ENCODE peak calls at places on chromosomes 2 and 18, in nine cellular contexts. One of them, this sample, is unnamed.

GRCh38 chr2:24214880-24215279 is 40.0 kb downstream of the FAM228A start:
- DNase-seq in effector memory CD4-positive, alpha-beta T cell: no peak
- DNase-seq in NCI-H146: no peak
- DNase-seq in NCI-H2171: no peak
- DNase-seq in dorsolateral prefrontal cortex: no peak
- DNase-seq in nucleus accumbens: no peak
- DNase-seq in ELF-1: no peak
- DNase-seq in CD8-positive, alpha-beta T cell: no peak
- DNase-seq in AG04449: no peak
- DNase-seq in this sample: no peak

GRCh38 chr2:37849908-37850307 is 75.2 kb upstream of the RMDN2 start:
- DNase-seq in effector memory CD4-positive, alpha-beta T cell: no peak
- DNase-seq in NCI-H146: no peak
- DNase-seq in NCI-H2171: no peak
- DNase-seq in dorsolateral prefrontal cortex: no peak
- DNase-seq in nucleus accumbens: no peak
- DNase-seq in ELF-1: no peak
- DNase-seq in CD8-positive, alpha-beta T cell: no peak
- DNase-seq in AG04449: no peak
- DNase-seq in this sample: no peak

GRCh38 chr2:9951272-9951521 is 296 bp upstream of the GRHL1 start:
- DNase-seq in effector memory CD4-positive, alpha-beta T cell: no peak
- DNase-seq in NCI-H146: no peak
- DNase-seq in NCI-H2171: no peak
- DNase-seq in dorsolateral prefrontal cortex: no peak
- DNase-seq in nucleus accumbens: no peak
- DNase-seq in ELF-1: no peak
- DNase-seq in CD8-positive, alpha-beta T cell: no peak
- DNase-seq in AG04449: no peak
- DNase-seq in this sample: no peak

GRCh38 chr2:226336283-226336682 is 463.3 kb downstream of the IRS1 start:
- DNase-seq in effector memory CD4-positive, alpha-beta T cell: no peak
- DNase-seq in NCI-H146: no peak
- DNase-seq in NCI-H2171: no peak
- DNase-seq in dorsolateral prefrontal cortex: no peak
- DNase-seq in nucleus accumbens: no peak
- DNase-seq in ELF-1: no peak
- DNase-seq in CD8-positive, alpha-beta T cell: no peak
- DNase-seq in AG04449: no peak
- DNase-seq in this sample: no peak

GRCh38 chr2:99084256-99084655 is 57.3 kb upstream of the C2orf15 start:
- DNase-seq in effector memory CD4-positive, alpha-beta T cell: no peak
- DNase-seq in NCI-H146: peak
- DNase-seq in NCI-H2171: no peak
- DNase-seq in dorsolateral prefrontal cortex: no peak
- DNase-seq in nucleus accumbens: no peak
- DNase-seq in ELF-1: no peak
- DNase-seq in CD8-positive, alpha-beta T cell: no peak
- DNase-seq in AG04449: no peak
- DNase-seq in this sample: no peak

GRCh38 chr2:217784996-217785543 is 217.7 kb downstream of the TNS1 start:
- DNase-seq in effector memory CD4-positive, alpha-beta T cell: no peak
- DNase-seq in NCI-H146: no peak
- DNase-seq in NCI-H2171: no peak
- DNase-seq in dorsolateral prefrontal cortex: no peak
- DNase-seq in nucleus accumbens: no peak
- DNase-seq in ELF-1: no peak
- DNase-seq in CD8-positive, alpha-beta T cell: no peak
- DNase-seq in AG04449: no peak
- DNase-seq in this sample: no peak

GRCh38 chr2:47094519-47095155 is 60.5 kb downstream of the STPG4 start:
- DNase-seq in effector memory CD4-positive, alpha-beta T cell: no peak
- DNase-seq in NCI-H146: no peak
- DNase-seq in NCI-H2171: no peak
- DNase-seq in dorsolateral prefrontal cortex: no peak
- DNase-seq in nucleus accumbens: no peak
- DNase-seq in ELF-1: peak
- DNase-seq in CD8-positive, alpha-beta T cell: no peak
- DNase-seq in AG04449: no peak
- DNase-seq in this sample: no peak

GRCh38 chr2:109466674-109467575 is 146.8 kb downstream of the SEPTIN10 start:
- DNase-seq in effector memory CD4-positive, alpha-beta T cell: no peak
- DNase-seq in NCI-H146: no peak
- DNase-seq in NCI-H2171: no peak
- DNase-seq in dorsolateral prefrontal cortex: peak
- DNase-seq in nucleus accumbens: peak
- DNase-seq in ELF-1: no peak
- DNase-seq in CD8-positive, alpha-beta T cell: no peak
- DNase-seq in AG04449: no peak
- DNase-seq in this sample: peak

GRCh38 chr18:11859903-11860407 is 8.7 kb downstream of the CHMP1B start:
- DNase-seq in effector memory CD4-positive, alpha-beta T cell: no peak
- DNase-seq in NCI-H146: peak
- DNase-seq in NCI-H2171: no peak
- DNase-seq in dorsolateral prefrontal cortex: no peak
- DNase-seq in nucleus accumbens: no peak
- DNase-seq in ELF-1: peak
- DNase-seq in CD8-positive, alpha-beta T cell: no peak
- DNase-seq in AG04449: peak
- DNase-seq in this sample: peak

GRCh38 chr18:75269140-75269676 is 58.6 kb downstream of the TSHZ1 start:
- DNase-seq in effector memory CD4-positive, alpha-beta T cell: no peak
- DNase-seq in NCI-H146: peak
- DNase-seq in NCI-H2171: peak
- DNase-seq in dorsolateral prefrontal cortex: no peak
- DNase-seq in nucleus accumbens: no peak
- DNase-seq in ELF-1: no peak
- DNase-seq in CD8-positive, alpha-beta T cell: no peak
- DNase-seq in AG04449: no peak
- DNase-seq in this sample: no peak

GRCh38 chr2:46389417-46389916 is 89.9 kb upstream of the TMEM247 start:
- DNase-seq in effector memory CD4-positive, alpha-beta T cell: no peak
- DNase-seq in NCI-H146: no peak
- DNase-seq in NCI-H2171: no peak
- DNase-seq in dorsolateral prefrontal cortex: no peak
- DNase-seq in nucleus accumbens: no peak
- DNase-seq in ELF-1: peak
- DNase-seq in CD8-positive, alpha-beta T cell: no peak
- DNase-seq in AG04449: no peak
- DNase-seq in this sample: no peak

GRCh38 chr18:532632-533031 is 32.1 kb upstream of the COLEC12 start:
- DNase-seq in effector memory CD4-positive, alpha-beta T cell: no peak
- DNase-seq in NCI-H146: no peak
- DNase-seq in NCI-H2171: no peak
- DNase-seq in dorsolateral prefrontal cortex: no peak
- DNase-seq in nucleus accumbens: no peak
- DNase-seq in ELF-1: no peak
- DNase-seq in CD8-positive, alpha-beta T cell: no peak
- DNase-seq in AG04449: no peak
- DNase-seq in this sample: no peak

GRCh38 chr2:2826209-2826551 is 495.1 kb upstream of the MYT1L start:
- DNase-seq in effector memory CD4-positive, alpha-beta T cell: no peak
- DNase-seq in NCI-H146: no peak
- DNase-seq in NCI-H2171: no peak
- DNase-seq in dorsolateral prefrontal cortex: no peak
- DNase-seq in nucleus accumbens: no peak
- DNase-seq in ELF-1: no peak
- DNase-seq in CD8-positive, alpha-beta T cell: no peak
- DNase-seq in AG04449: no peak
- DNase-seq in this sample: no peak

GRCh38 chr18:48521723-48522122 is 17.1 kb upstream of the CTIF start:
- DNase-seq in effector memory CD4-positive, alpha-beta T cell: no peak
- DNase-seq in NCI-H146: no peak
- DNase-seq in NCI-H2171: no peak
- DNase-seq in dorsolateral prefrontal cortex: no peak
- DNase-seq in nucleus accumbens: no peak
- DNase-seq in ELF-1: no peak
- DNase-seq in CD8-positive, alpha-beta T cell: no peak
- DNase-seq in AG04449: no peak
- DNase-seq in this sample: no peak

GRCh38 chr2:176063958-176064357 is 19.8 kb downstream of the EVX2 start:
- DNase-seq in effector memory CD4-positive, alpha-beta T cell: no peak
- DNase-seq in NCI-H146: peak
- DNase-seq in NCI-H2171: no peak
- DNase-seq in dorsolateral prefrontal cortex: no peak
- DNase-seq in nucleus accumbens: no peak
- DNase-seq in ELF-1: no peak
- DNase-seq in CD8-positive, alpha-beta T cell: no peak
- DNase-seq in AG04449: no peak
- DNase-seq in this sample: no peak

GRCh38 chr2:239386001-239386670 is 14.7 kb downstream of the HDAC4 start:
- DNase-seq in effector memory CD4-positive, alpha-beta T cell: no peak
- DNase-seq in NCI-H146: no peak
- DNase-seq in NCI-H2171: no peak
- DNase-seq in dorsolateral prefrontal cortex: no peak
- DNase-seq in nucleus accumbens: no peak
- DNase-seq in ELF-1: no peak
- DNase-seq in CD8-positive, alpha-beta T cell: no peak
- DNase-seq in AG04449: no peak
- DNase-seq in this sample: no peak

GRCh38 chr2:231661422-231662027 is 46.8 kb upstream of the PTMA start:
- DNase-seq in effector memory CD4-positive, alpha-beta T cell: no peak
- DNase-seq in NCI-H146: no peak
- DNase-seq in NCI-H2171: no peak
- DNase-seq in dorsolateral prefrontal cortex: no peak
- DNase-seq in nucleus accumbens: no peak
- DNase-seq in ELF-1: no peak
- DNase-seq in CD8-positive, alpha-beta T cell: no peak
- DNase-seq in AG04449: no peak
- DNase-seq in this sample: no peak

GRCh38 chr2:69798909-69799526 is 30.4 kb upstream of the GMCL1 start:
- DNase-seq in effector memory CD4-positive, alpha-beta T cell: no peak
- DNase-seq in NCI-H146: no peak
- DNase-seq in NCI-H2171: no peak
- DNase-seq in dorsolateral prefrontal cortex: no peak
- DNase-seq in nucleus accumbens: no peak
- DNase-seq in ELF-1: peak
- DNase-seq in CD8-positive, alpha-beta T cell: no peak
- DNase-seq in AG04449: no peak
- DNase-seq in this sample: no peak

GRCh38 chr2:197869030-197869429 is 64.6 kb downstream of the PLCL1 start:
- DNase-seq in effector memory CD4-positive, alpha-beta T cell: no peak
- DNase-seq in NCI-H146: no peak
- DNase-seq in NCI-H2171: no peak
- DNase-seq in dorsolateral prefrontal cortex: no peak
- DNase-seq in nucleus accumbens: no peak
- DNase-seq in ELF-1: no peak
- DNase-seq in CD8-positive, alpha-beta T cell: no peak
- DNase-seq in AG04449: no peak
- DNase-seq in this sample: no peak

GRCh38 chr2:152696476-152696875 is 20.8 kb downstream of the PRPF40A start:
- DNase-seq in effector memory CD4-positive, alpha-beta T cell: no peak
- DNase-seq in NCI-H146: no peak
- DNase-seq in NCI-H2171: no peak
- DNase-seq in dorsolateral prefrontal cortex: no peak
- DNase-seq in nucleus accumbens: no peak
- DNase-seq in ELF-1: no peak
- DNase-seq in CD8-positive, alpha-beta T cell: no peak
- DNase-seq in AG04449: no peak
- DNase-seq in this sample: no peak